ENCODE peak calls at places on chromosomes 12 and 14, in eight cellular contexts. E is activated CD4-positive, alpha-beta T cell treated with anti-CD3 and anti-CD28 coated beads for 4 hours; V is activated T-cell treated with anti-CD3 and anti-CD28 coated beads, Interleukin-2, amount 50 U/mL, for 4 hours; D is dorsolateral prefrontal cortex; C is neural crest cell; H is posterior cingulate gyrus; Z is foreskin fibroblast; Y is stimulated activated naive CD8-positive, alpha-beta T cell treated with anti-CD3 and anti-CD28 coated beads, Interleukin-15, Interleukin-2, amounts not matched to agents 100 U/mL and 50 U/mL, for 24 hours. F is an unnamed sample.

GRCh38 chr12:105696-106095 is 39.1 kb downstream of the IQSEC3 start:
- DNase-seq in Z (no peak), C (no peak), Y (no peak), V (no peak), H (no peak), D (no peak), E (no peak), F (no peak)

GRCh38 chr12:130835011-130835410 is 4.0 kb downstream of the STX2 start:
- DNase-seq in Y (no peak), V (no peak), D (no peak), C (no peak), E (no peak), Z (no peak), H (no peak), F (no peak)

GRCh38 chr14:21475767-21476525 is 813 bp downstream of the RAB2B start:
- DNase-seq in H (no peak), Y (no peak), Z (no peak), D (no peak), C (no peak), V (no peak), E (no peak), F (no peak)

GRCh38 chr14:31835049-31835448 is 242.1 kb upstream of the ARHGAP5 start:
- DNase-seq in D (no peak), H (no peak), E (no peak), Y (no peak), Z (peak), V (no peak), C (no peak), F (no peak)

GRCh38 chr12:99390707-99391106 is 256.8 kb upstream of the GARIN6 start:
- DNase-seq in V (no peak), H (no peak), C (peak), D (no peak), Y (no peak), E (no peak), Z (no peak), F (no peak)

GRCh38 chr12:38736821-38737220 is 168.6 kb downstream of the CPNE8 start:
- DNase-seq in D (no peak), V (no peak), Y (no peak), H (no peak), Z (no peak), C (no peak), E (no peak), F (no peak)

GRCh38 chr12:20188930-20189653 is 179.2 kb upstream of the PDE3A start:
- DNase-seq in H (no peak), Y (no peak), D (no peak), V (no peak), E (no peak), Z (no peak), C (no peak), F (no peak)

GRCh38 chr12:5429741-5430557 is 2.0 kb upstream of the NTF3 start:
- DNase-seq in C (no peak), Y (no peak), D (no peak), H (no peak), Z (no peak), E (no peak), V (no peak), F (peak)

GRCh38 chr12:1972260-1972659 is 32.0 kb downstream of the DCP1B start:
- DNase-seq in H (no peak), D (no peak), Y (no peak), C (no peak), E (no peak), V (no peak), Z (peak), F (no peak)

GRCh38 chr14:29759521-29760340 is 167.9 kb downstream of the PRKD1 start:
- DNase-seq in H (no peak), Z (no peak), D (no peak), Y (no peak), C (no peak), V (no peak), E (no peak), F (no peak)

GRCh38 chr14:73235531-73236155 is 1.7 kb upstream of the PAPLN start:
- DNase-seq in H (no peak), C (no peak), E (no peak), Y (no peak), D (no peak), Z (no peak), V (no peak), F (no peak)

GRCh38 chr12:49974677-49975369 is 2.1 kb downstream of the AQP6 start:
- DNase-seq in C (no peak), Z (no peak), E (no peak), Y (no peak), H (no peak), D (no peak), V (no peak), F (no peak)

GRCh38 chr14:68627868-68628604 is 164.8 kb downstream of the ZFP36L1 start:
- DNase-seq in Z (no peak), D (peak), C (peak), Y (peak), H (peak), V (peak), E (peak), F (no peak)

GRCh38 chr14:24996930-24997329 is 53.0 kb downstream of the STXBP6 start:
- DNase-seq in E (no peak), C (no peak), Y (no peak), D (no peak), V (no peak), H (no peak), Z (no peak), F (no peak)

GRCh38 chr12:30268036-30268435 is 427.6 kb downstream of the IPO8 start:
- DNase-seq in V (no peak), Z (no peak), Y (no peak), E (no peak), C (no peak), H (no peak), D (no peak), F (no peak)

GRCh38 chr12:124720687-124721500 is 142.8 kb downstream of the SCARB1 start:
- DNase-seq in E (no peak), Y (no peak), V (no peak), Z (peak), D (peak), H (peak), C (no peak), F (peak)

GRCh38 chr12:132508860-132509732 is 19.1 kb downstream of the FBRSL1 start:
- DNase-seq in Z (no peak), E (no peak), D (no peak), Y (no peak), C (no peak), V (no peak), H (no peak), F (no peak)

F was measured in Daoy.